ENCODE peak calls at places on chromosomes 6 and 20, in four cellular contexts. Y is MCF 10A, D is T-helper 2 cell, A is NT2/D1. V is an unnamed sample.

GRCh38 chr6:168007592-168008338 is 10.3 kb downstream of the KIF25 start:
- DNase-seq in Y (peak), D (no peak), A (no peak), V (peak)

GRCh38 chr6:53956068-53956711 is 155.1 kb upstream of the MLIP start:
- DNase-seq in Y (peak), D (no peak), A (peak), V (peak)

GRCh38 chr6:100461273-100461919 is 3.3 kb downstream of the SIM1 start:
- DNase-seq in Y (peak), D (no peak), A (no peak), V (no peak)

GRCh38 chr6:111589366-111589765 is 16.3 kb downstream of the TRAF3IP2 start:
- DNase-seq in Y (peak), D (no peak), A (no peak), V (peak)

GRCh38 chr6:88105741-88106340 is 58.2 kb downstream of the SPACA1 start:
- DNase-seq in Y (no peak), D (no peak), A (no peak), V (no peak)

GRCh38 chr20:63930971-63931553 is 25.2 kb downstream of the UCKL1 start:
- DNase-seq in Y (no peak), D (no peak), A (no peak), V (no peak)

GRCh38 chr20:38751360-38751976 is 3.2 kb downstream of the ACTR5 start:
- DNase-seq in Y (peak), D (no peak), A (no peak), V (peak)

GRCh38 chr6:34317882-34318491 is 69.2 kb upstream of the SMIM29 start:
- DNase-seq in Y (no peak), D (no peak), A (no peak), V (no peak)

GRCh38 chr6:150981095-150981494 is 115.6 kb downstream of the MTHFD1L start:
- DNase-seq in Y (no peak), D (no peak), A (no peak), V (no peak)

GRCh38 chr6:155676346-155676745 is 220.7 kb upstream of the NOX3 start:
- DNase-seq in Y (no peak), D (no peak), A (no peak), V (peak)

GRCh38 chr6:34393191-34393967 is 910 bp upstream of the NUDT3 start:
- DNase-seq in Y (no peak), D (no peak), A (no peak), V (no peak)

GRCh38 chr6:146041282-146041681 is 12.4 kb downstream of the GRM1 start:
- DNase-seq in Y (peak), D (no peak), A (no peak), V (no peak)

GRCh38 chr6:113758725-113759576 is 98.2 kb upstream of the MARCKS start:
- DNase-seq in Y (no peak), D (no peak), A (no peak), V (no peak)

GRCh38 chr6:31568537-31568961 is 3.5 kb upstream of the LTA start:
- DNase-seq in Y (no peak), D (peak), A (no peak), V (no peak)

GRCh38 chr20:62025832-62026563 is 39.7 kb downstream of the TAF4 start:
- DNase-seq in Y (no peak), D (no peak), A (no peak), V (peak)

GRCh38 chr6:120826253-120826652 is 508.0 kb downstream of the TBC1D32 start:
- DNase-seq in Y (peak), D (no peak), A (peak), V (no peak)

V was measured in kidney glomerular epithelial cell.